ENCODE peak calls at places on chromosomes 2 and 18, in four cellular contexts. J is PC-3, V is pancreas, E is breast epithelium. D is an unnamed sample.

GRCh38 chr2:126220336-126220735 is 435.6 kb upstream of the GYPC start:
- DNase-seq in E (no peak), V (no peak), J (peak), D (no peak)

GRCh38 chr2:3277050-3277747 is 100.4 kb downstream of the EIPR1 start:
- DNase-seq in E (no peak), J (no peak), V (no peak), D (peak)

GRCh38 chr2:220162320-220162719 is 534.9 kb downstream of the SLC4A3 start:
- DNase-seq in V (no peak), E (no peak), J (peak), D (no peak)

GRCh38 chr2:33242845-33243244 is 233.6 kb upstream of the RASGRP3 start:
- DNase-seq in V (no peak), E (no peak), J (peak), D (no peak)

GRCh38 chr2:70181363-70181956 is 9.4 kb downstream of the C2orf42 start:
- DNase-seq in J (no peak), E (no peak), V (no peak), D (no peak)

GRCh38 chr2:74778381-74779371 is 55.3 kb upstream of the HK2 start:
- DNase-seq in E (no peak), J (no peak), V (no peak), D (no peak)

GRCh38 chr2:206700141-206700540 is 18.1 kb downstream of the DYTN start:
- DNase-seq in V (no peak), J (no peak), E (no peak), D (no peak)

GRCh38 chr2:129923265-129924141 is 56.0 kb upstream of the RAB6C start:
- DNase-seq in J (peak), E (no peak), V (peak), D (no peak)

GRCh38 chr2:164412831-164413230 is 208.5 kb downstream of the GRB14 start:
- DNase-seq in V (no peak), J (no peak), E (no peak), D (no peak)

GRCh38 chr2:61763605-61764034 is 90.2 kb downstream of the FAM161A start:
- DNase-seq in J (peak), E (peak), V (peak), D (peak)

GRCh38 chr2:95052301-95052700 is 26.8 kb downstream of the MAL start:
- DNase-seq in E (no peak), V (no peak), J (peak), D (no peak)

GRCh38 chr2:8303322-8303832 is 378.5 kb upstream of the ID2 start:
- DNase-seq in E (peak), V (no peak), J (no peak), D (no peak)

GRCh38 chr2:54329482-54330225 is 73.6 kb upstream of the TSPYL6 start:
- DNase-seq in V (no peak), E (no peak), J (peak), D (no peak)

GRCh38 chr2:167140767-167141166 is 252.5 kb downstream of the XIRP2 start:
- DNase-seq in V (no peak), E (peak), J (peak), D (no peak)

GRCh38 chr2:224982910-224983688 is 59.2 kb downstream of the DOCK10 start:
- DNase-seq in E (no peak), J (no peak), V (no peak), D (no peak)

GRCh38 chr2:149388120-149388816 is 57.9 kb downstream of the LYPD6 start:
- DNase-seq in V (no peak), J (peak), E (no peak), D (no peak)
- TF ChIP-seq CTCF in V (no peak), J (peak), E (no peak), D (no peak)

GRCh38 chr2:175619591-175619990 is 382.5 kb downstream of the LNPK start:
- DNase-seq in V (no peak), E (no peak), J (no peak), D (no peak)

GRCh38 chr2:175619179-175619578 is 382.9 kb downstream of the LNPK start:
- DNase-seq in E (no peak), J (no peak), V (no peak), D (no peak)

GRCh38 chr2:175620035-175620434 is 382.0 kb downstream of the LNPK start:
- DNase-seq in V (no peak), J (no peak), E (no peak), D (no peak)

GRCh38 chr2:175626796-175627195 is 375.3 kb downstream of the LNPK start:
- DNase-seq in V (no peak), E (no peak), J (no peak), D (no peak)

GRCh38 chr2:175621847-175622246 is 380.2 kb downstream of the LNPK start:
- DNase-seq in V (no peak), J (no peak), E (no peak), D (no peak)
- TF ChIP-seq CTCF in V (no peak), J (peak), E (no peak), D (no peak)

DNA sequence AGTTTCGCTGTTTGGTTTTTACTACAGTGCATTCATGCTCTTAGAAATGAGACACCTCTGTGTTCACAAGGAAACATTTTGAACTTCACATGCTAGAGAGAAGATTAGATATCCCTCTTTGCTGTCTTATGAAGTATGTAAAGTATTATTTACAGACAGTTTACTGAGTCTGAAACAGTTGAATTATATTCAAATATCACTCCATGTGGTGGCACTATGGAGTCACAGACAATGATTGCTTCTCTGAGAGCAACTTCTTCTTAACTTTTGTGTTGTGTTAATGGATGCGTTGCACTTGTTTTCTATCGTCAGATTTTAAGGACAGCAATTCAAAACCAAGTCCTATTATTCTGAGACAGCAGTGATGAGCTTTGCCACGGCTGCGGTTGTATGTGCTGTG is 823.6 kb downstream of the GALR1 start:
- DNase-seq in E (no peak), J (peak), V (no peak), D (no peak)
- TF ChIP-seq CTCF in E (no peak), J (peak), V (no peak), D (peak)

DNA sequence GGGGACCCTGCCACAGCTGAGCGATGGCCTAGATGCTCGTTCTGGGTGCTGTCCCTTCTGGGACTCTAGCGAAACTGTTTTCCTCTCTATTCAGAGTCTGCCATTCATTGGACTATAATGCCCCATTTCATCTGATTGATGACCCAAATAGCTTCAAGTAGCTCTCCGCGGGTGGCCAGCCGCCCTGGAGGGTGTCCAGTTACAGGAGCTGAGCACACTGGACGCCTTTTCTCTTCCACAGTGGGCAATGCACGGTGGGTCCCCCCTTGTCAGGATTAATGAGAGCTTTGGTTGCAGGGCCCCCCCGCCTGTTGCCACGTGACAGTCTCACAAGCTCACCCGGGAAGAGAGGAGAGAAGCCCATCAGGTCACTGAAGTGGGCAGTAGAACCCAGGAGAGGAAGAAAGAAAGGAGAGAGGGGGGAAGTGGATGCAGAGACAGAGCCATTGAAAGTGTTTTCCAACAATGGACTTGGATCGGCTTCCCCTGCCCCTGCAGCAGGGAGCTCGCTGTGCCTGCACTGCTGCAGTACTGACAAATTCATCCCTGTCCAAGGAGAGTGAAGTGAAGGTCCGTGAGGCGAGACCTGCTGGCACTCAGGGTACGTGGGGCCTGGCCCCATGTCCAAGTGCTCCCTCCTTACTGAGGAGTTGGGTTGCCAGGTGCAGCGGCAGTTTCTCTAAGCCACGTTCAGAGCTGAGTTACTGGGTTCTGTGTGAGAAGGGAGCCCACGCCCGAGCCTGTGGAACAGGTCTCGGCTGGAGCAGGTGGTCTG is 44.8 kb downstream of the DIPK1C start:
- DNase-seq in J (no peak), E (no peak), V (no peak), D (no peak)
- TF ChIP-seq CTCF in J (no peak), E (no peak), V (no peak), D (no peak)